ENCODE peak calls at places on chromosomes 2 and 18, in six cellular contexts. M is heart left ventricle; H is body of pancreas; R is HAP-1; Q is hepatocyte; E is CD8-positive, alpha-beta memory T cell. A is an unnamed sample. For H3K4me1, the result is how much of the 10 kb centered on the place peaks cover.

GRCh38 chr2:96914332-96914731 is 44.5 kb upstream of the SEMA4C start:
- DNase-seq in Q (no peak), H (no peak), M (peak), E (no peak), R (no peak), A (no peak)

GRCh38 chr2:170324640-170325046 is 146.7 kb downstream of the MYO3B start:
- DNase-seq in E (peak), Q (peak), R (peak), M (no peak), H (peak), A (no peak)

GRCh38 chr2:128449226-128450061 is 130.8 kb upstream of the HS6ST1 start:
- DNase-seq in R (no peak), E (no peak), Q (no peak), M (no peak), H (no peak), A (no peak)

GRCh38 chr2:176158855-176159677 is 2.0 kb downstream of the HOXD3 start:
- DNase-seq in M (no peak), E (no peak), Q (no peak), H (no peak), R (no peak), A (no peak)

GRCh38 chr2:212727751-212728150 is 189.1 kb upstream of the ERBB4 start:
- DNase-seq in H (no peak), R (no peak), M (no peak), E (no peak), Q (no peak), A (no peak)

GRCh38 chr2:72793798-72794447 is 31.9 kb downstream of the EXOC6B start:
- DNase-seq in M (no peak), Q (no peak), E (no peak), R (no peak), H (no peak), A (no peak)

GRCh38 chr18:75727479-75727878 is 300.0 kb upstream of the SMIM21 start:
- DNase-seq in M (peak), E (no peak), R (peak), Q (peak), H (peak), A (peak)

GRCh38 chr2:63189026-63189425 is 138.4 kb downstream of the OTX1 start:
- DNase-seq in R (peak), M (no peak), H (peak), Q (peak), E (no peak), A (no peak)

DNA sequence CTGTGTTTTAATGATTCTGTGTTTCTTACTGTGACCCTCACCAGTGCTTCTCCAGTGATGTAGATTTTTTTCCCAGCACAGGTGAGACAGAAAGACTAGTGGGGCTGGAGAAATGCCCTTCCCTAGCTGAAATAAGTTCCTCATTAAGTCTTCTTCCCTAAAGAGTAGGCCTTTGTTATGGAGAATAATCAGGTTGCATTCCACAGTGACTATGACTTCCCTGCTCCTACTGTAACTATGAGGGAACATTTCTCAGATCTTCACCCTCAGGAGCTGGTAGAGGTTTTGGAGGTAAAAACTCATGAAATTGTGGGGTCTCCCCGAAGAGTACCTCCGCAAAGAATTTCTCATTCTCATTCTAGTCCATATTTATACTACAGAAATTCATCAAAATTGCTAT is 286.2 kb downstream of the GRB14 start:
- DNase-seq in E (no peak), R (no peak), H (no peak), Q (no peak), M (no peak), A (no peak)
- H3K4me3 ChIP-seq in E (no peak), R (no peak), H (no peak), Q (no peak), M (no peak), A (no peak)

DNA sequence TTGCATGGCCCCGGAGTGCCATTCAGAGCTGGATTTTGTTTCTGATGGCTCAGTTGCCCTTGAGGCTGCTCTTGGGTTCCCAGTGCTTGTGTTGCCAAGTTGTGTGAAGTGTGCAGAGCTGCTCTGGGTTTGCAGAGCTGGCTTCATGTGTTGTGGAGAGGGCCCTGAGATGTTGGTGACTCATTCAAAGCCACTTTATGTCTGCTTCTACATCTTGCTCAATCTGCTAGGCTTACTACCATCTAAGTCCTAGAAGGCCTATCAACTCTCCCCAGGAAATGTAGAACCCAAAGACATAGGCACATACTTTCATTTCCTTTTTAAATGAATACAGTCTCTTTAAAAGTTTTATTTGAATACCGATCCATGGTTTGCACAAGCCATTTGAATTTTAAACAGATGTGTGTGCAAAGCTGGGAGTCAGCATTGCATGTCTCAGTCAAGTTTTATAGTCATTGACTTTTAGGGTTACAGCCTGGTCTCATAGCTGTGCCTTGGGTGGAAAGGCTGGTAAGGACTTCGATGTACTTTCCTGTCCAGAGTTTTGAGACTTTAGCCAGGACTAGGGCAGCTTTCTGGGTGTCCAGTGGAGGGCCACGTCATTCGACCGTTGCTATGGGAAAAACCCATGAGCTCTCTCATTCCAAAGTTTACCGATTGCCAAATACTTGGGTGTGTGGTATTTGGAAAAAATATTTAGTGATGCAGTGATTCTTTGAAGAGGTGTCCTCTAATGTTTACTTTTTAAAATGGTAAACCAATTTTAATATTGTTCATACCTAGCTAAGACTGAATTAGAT is 105.0 kb downstream of the LTBP1 start:
- DNase-seq in Q (no peak), M (peak), R (no peak), H (no peak), E (no peak), A (peak)
- H3K4me1 ChIP-seq in Q (under half), M (under half), R (under half), H (under half), E (under half), A (under half)

DNA sequence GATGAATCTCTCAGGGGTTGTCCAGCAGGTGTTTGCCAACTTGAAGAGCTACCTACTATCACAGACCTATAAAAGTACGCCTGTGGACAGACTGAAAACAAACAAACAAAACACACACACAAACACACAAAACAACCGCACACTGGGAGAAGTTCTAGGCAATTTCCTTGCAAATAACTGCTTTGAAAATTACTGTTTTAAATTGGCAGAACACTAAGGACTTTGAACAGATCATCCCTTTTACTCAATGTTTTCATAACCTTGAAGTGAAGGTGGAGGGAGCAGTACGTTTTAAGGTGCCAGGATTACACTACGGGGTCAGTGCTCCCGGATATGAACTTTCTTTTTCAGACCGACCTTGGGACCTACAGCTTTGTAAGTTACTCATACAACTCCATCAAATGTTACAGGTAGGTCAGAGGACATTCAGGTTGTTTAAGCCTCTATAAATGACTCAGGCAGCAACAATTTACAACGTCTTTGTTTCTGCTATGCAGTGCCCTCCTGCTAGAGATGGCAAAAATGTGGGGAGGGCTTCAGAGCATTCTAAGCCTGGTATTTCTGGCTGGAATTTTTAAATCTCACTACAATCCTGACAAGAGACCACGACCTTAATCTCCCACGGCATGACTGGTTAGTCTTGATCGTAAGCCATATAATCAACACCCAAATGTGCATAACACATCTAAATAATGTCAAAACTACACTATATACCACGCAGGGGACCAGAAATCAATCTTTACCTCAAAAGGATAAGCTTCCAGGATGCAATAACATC is 1.4 kb upstream of the SLC20A1 start:
- DNase-seq in M (no peak), H (peak), E (no peak), Q (peak), R (no peak), A (no peak)
- H3K4me3 ChIP-seq in M (peak), H (no peak), E (peak), Q (peak), R (peak), A (peak)

GRCh38 chr2:61178603-61179545 is 16.9 kb downstream of the C2orf74 start:
- DNase-seq in R (no peak), E (no peak), M (peak), Q (no peak), H (peak), A (no peak)
- H3K4me1 ChIP-seq in R (under half), E (half or more), M (under half), Q (under half), H (half or more), A (under half)

A was measured in tibial nerve.